ENCODE peak calls at places on chromosomes 5 and 9, in seven cellular contexts. H, R, V, E, S, M and U are unnamed samples.

GRCh38 chr5:123119334-123119986 is 30.4 kb downstream of the PRDM6 start:
- DNase-seq in H (peak), R (no peak), V (no peak), E (no peak), S (no peak), M (no peak), U (peak)

GRCh38 chr5:122182491-122182921 is 53.2 kb downstream of the ZNF474 start:
- DNase-seq in H (peak), R (no peak), V (no peak), E (no peak), S (no peak), M (no peak), U (no peak)

GRCh38 chr5:117955831-117956230 is 1032.5 kb downstream of the DTWD2 start:
- DNase-seq in H (no peak), R (no peak), V (no peak), E (no peak), S (no peak), M (no peak), U (no peak)

GRCh38 chr9:2241875-2242741 is 227.0 kb downstream of the SMARCA2 start:
- DNase-seq in H (peak), R (peak), V (peak), E (peak), S (peak), M (peak), U (peak)

GRCh38 chr5:165157209-165157608 is 1651.8 kb downstream of the MAT2B start:
- DNase-seq in H (no peak), R (no peak), V (no peak), E (no peak), S (no peak), M (no peak), U (no peak)

GRCh38 chr5:150659360-150660107 is 1.5 kb upstream of the MYOZ3 start:
- DNase-seq in H (no peak), R (peak), V (no peak), E (no peak), S (peak), M (no peak), U (no peak)

GRCh38 chr9:20208951-20209350 is 413.3 kb downstream of the MLLT3 start:
- DNase-seq in H (no peak), R (no peak), V (no peak), E (no peak), S (no peak), M (no peak), U (no peak)

GRCh38 chr9:92481029-92481633 is 1.2 kb downstream of the ASPN start:
- DNase-seq in H (no peak), R (no peak), V (no peak), E (no peak), S (no peak), M (no peak), U (no peak)

GRCh38 chr9:131111186-131111853 is 14.1 kb upstream of the NUP214 start:
- DNase-seq in H (no peak), R (no peak), V (no peak), E (no peak), S (no peak), M (no peak), U (no peak)

GRCh38 chr5:130727834-130728233 is 437.2 kb downstream of the HINT1 start:
- DNase-seq in H (no peak), R (no peak), V (no peak), E (no peak), S (no peak), M (no peak), U (no peak)

GRCh38 chr9:134396825-134397224 is 70.6 kb downstream of the RXRA start:
- DNase-seq in H (no peak), R (peak), V (no peak), E (no peak), S (no peak), M (no peak), U (no peak)

GRCh38 chr9:34710023-34710422 is at the start of gene CCL21:
- DNase-seq in H (no peak), R (no peak), V (no peak), E (no peak), S (no peak), M (peak), U (no peak)

GRCh38 chr9:89878687-89879086 is 273.9 kb downstream of the GADD45G start:
- DNase-seq in H (no peak), R (peak), V (no peak), E (peak), S (peak), M (peak), U (no peak)

GRCh38 chr5:33827885-33828284 is 63.9 kb downstream of the ADAMTS12 start:
- DNase-seq in H (no peak), R (no peak), V (no peak), E (no peak), S (no peak), M (no peak), U (no peak)

GRCh38 chr5:107542428-107542827 is 128.3 kb downstream of the EFNA5 start:
- DNase-seq in H (peak), R (peak), V (no peak), E (peak), S (peak), M (peak), U (no peak)

GRCh38 chr5:117379521-117379920 is 804.9 kb upstream of the SEMA6A start:
- DNase-seq in H (no peak), R (no peak), V (no peak), E (no peak), S (no peak), M (no peak), U (no peak)

DNA sequence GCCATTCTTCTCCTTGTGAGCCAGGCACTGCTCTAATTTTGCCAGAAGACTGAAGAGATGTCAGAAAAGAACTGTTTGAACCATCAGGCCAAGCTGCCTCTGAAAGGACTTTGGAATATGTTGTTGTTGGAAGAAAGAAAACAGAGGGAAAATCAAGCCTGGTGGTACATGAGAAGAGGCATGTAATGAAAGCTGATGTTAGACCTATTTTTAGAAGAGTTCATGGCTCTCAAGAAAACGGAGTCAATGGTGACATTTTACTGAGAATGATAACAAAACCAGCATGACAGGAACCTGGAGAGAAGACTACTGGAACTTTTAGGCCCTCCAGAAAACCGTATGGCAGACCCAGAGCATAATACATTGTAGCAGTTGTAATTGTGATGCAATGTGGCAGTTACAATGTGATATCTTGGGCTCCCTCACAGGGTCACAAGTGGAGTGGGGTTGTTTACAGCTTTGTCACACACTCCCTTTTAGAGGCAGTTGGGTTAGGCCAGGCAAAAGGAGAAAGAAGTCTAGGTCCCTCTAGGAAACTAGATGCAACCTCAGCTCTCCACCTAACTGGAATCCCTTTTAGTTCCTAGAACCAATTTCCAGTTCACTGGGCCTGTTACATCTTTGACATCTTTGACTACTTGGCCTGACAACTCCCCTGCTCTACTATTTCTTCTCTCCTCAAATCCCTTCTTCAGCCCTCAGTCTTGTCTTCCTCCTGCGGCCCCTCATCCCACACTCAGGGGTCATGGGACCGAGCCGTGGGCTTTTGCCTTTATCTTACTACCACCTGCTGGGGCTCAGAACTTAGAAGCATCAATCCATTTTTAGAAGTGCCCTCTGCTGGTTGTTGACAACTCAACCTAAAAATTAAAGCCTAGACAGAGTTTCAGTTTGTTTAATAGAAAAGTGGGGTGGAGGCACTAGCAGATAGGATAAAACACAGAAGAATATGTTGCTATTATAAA is 61.2 kb upstream of the JAK2 start:
- DNase-seq in H (peak), R (no peak), V (peak), E (no peak), S (no peak), M (no peak), U (peak)
- TF ChIP-seq POLR2A in H (no peak), R (no peak), V (no peak), E (no peak), S (no peak), M (no peak), U (no peak)

GRCh38 chr5:100535060-100536005 is at the start of gene FAM174A:
- DNase-seq in H (peak), R (peak), V (peak), E (peak), S (peak), M (peak), U (peak)
- TF ChIP-seq POLR2A in H (peak), R (peak), V (peak), E (peak), S (no peak), M (peak), U (peak)

GRCh38 chr9:111598730-111599091 is 736 bp downstream of the PTGR1 start:
- DNase-seq in H (peak), R (peak), V (no peak), E (no peak), S (peak), M (peak), U (peak)

GRCh38 chr9:111601237-111602018 is 2.0 kb upstream of the PTGR1 start:
- DNase-seq in H (peak), R (no peak), V (no peak), E (no peak), S (no peak), M (no peak), U (peak)

GRCh38 chr9:111597852-111598729 is 1.4 kb downstream of the PTGR1 start:
- DNase-seq in H (peak), R (peak), V (peak), E (peak), S (peak), M (peak), U (peak)

GRCh38 chr9:111599948-111600343 is 499 bp upstream of the PTGR1 start:
- DNase-seq in H (no peak), R (no peak), V (no peak), E (no peak), S (no peak), M (no peak), U (no peak)

GRCh38 chr9:111599092-111599947 is at the start of gene PTGR1:
- DNase-seq in H (peak), R (peak), V (peak), E (peak), S (peak), M (peak), U (peak)
- TF ChIP-seq POLR2A in H (peak), R (peak), V (no peak), E (peak), S (no peak), M (peak), U (no peak)

GRCh38 chr5:69467442-69468225 is 25.0 kb upstream of the OCLN start:
- DNase-seq in H (peak), R (no peak), V (peak), E (no peak), S (no peak), M (no peak), U (no peak)
- TF ChIP-seq POLR2A in H (no peak), R (no peak), V (no peak), E (no peak), S (no peak), M (no peak), U (no peak)